ENCODE peak calls at places on chromosomes 4 and X, in nine cellular contexts. E is stimulated activated CD4-positive, alpha-beta T cell treated with anti-CD3 and anti-CD28 coated beads, TNF-alpha, amount 100 ng/mL, for 4 hours; A is activated CD4-positive, alpha-beta T cell treated with anti-CD3 and anti-CD28 coated beads for 48 hours; R is left ventricle myocardium inferior; K is posterior vena cava; T is left lung; Z is nucleus accumbens; P is GM12865; X is psoas muscle. Y is an unnamed sample.

GRCh38 chrX:13285693-13286092 is 34.2 kb downstream of the ATXN3L start:
- DNase-seq in P (no peak), R (no peak), Z (no peak), X (no peak), E (no peak), T (no peak), A (no peak), K (no peak), Y (no peak)

GRCh38 chr4:87005690-87006461 is 71.1 kb downstream of the AFF1 start:
- DNase-seq in P (peak), T (no peak), K (no peak), A (peak), Z (no peak), X (peak), E (no peak), R (no peak), Y (peak)

GRCh38 chrX:41381685-41382084 is 47.7 kb downstream of the DDX3X start:
- DNase-seq in X (peak), P (no peak), T (no peak), R (peak), E (no peak), A (no peak), K (no peak), Z (no peak), Y (no peak)

GRCh38 chr4:168743131-168743530 is 246.3 kb downstream of the PALLD start:
- DNase-seq in T (no peak), X (no peak), A (no peak), E (no peak), Z (no peak), R (no peak), P (no peak), K (no peak), Y (no peak)

GRCh38 chrX:47112316-47112954 is 32.1 kb downstream of the NDUFB11 start:
- DNase-seq in K (no peak), E (no peak), A (no peak), X (peak), Z (no peak), T (no peak), R (no peak), P (no peak), Y (no peak)

GRCh38 chr4:142264961-142265360 is 581.1 kb downstream of the INPP4B start:
- DNase-seq in P (peak), R (no peak), X (no peak), T (no peak), E (no peak), Z (no peak), K (no peak), A (no peak), Y (peak)

GRCh38 chr4:102339018-102339417 is 6.3 kb downstream of the SLC39A8 start:
- DNase-seq in K (no peak), X (no peak), T (no peak), Z (no peak), R (no peak), A (no peak), P (no peak), E (no peak), Y (no peak)

GRCh38 chr4:13415068-13415785 is 68.9 kb downstream of the RAB28 start:
- DNase-seq in E (no peak), A (no peak), T (peak), X (no peak), P (no peak), Z (no peak), R (peak), K (no peak), Y (no peak)

GRCh38 chrX:13875572-13875971 is 58.7 kb upstream of the GPM6B start:
- DNase-seq in K (no peak), R (no peak), X (no peak), T (no peak), Z (no peak), A (no peak), P (no peak), E (no peak), Y (no peak)